ENCODE peak calls at places on chromosomes 4 and X, in six cellular contexts. G is right lobe of liver; U is activated B cell treated with CpG ODN at 0.5 μM for 24 hours; C is activated gamma-delta T cell treated with Interleukin-2 at 50 U/mL for 16 hours; R is stimulated activated CD4-positive, alpha-beta T cell treated with anti-CD3 and anti-CD28 coated beads, Interleukin-1b, Interleukin-23, amount 100 ng/mL, for 24 hours; Q is anterior cingulate cortex. I is an unnamed sample.
A peak's percentile ranks its signal among the peaks of the same experiment; 100 is the strongest.

GRCh38 chr4:148431401-148431800 is 10.8 kb downstream of the NR3C2 start:
- DNase-seq in G (no peak), U (no peak), C (no peak), R (no peak), Q (no peak), I (no peak)

GRCh38 chrX:9188117-9188516 is 154.2 kb upstream of the FAM9B start:
- DNase-seq in G (no peak), U (no peak), C (no peak), R (no peak), Q (no peak), I (no peak)

GRCh38 chr4:186297013-186297645 is 31.1 kb downstream of the F11 start:
- DNase-seq in G (no peak), U (no peak), C (no peak), R (no peak), Q (no peak), I (no peak)

GRCh38 chr4:108006361-108006760 is 16.7 kb downstream of the HADH start:
- DNase-seq in G (no peak), U (no peak), C (no peak), R (no peak), Q (no peak), I (no peak)

GRCh38 chr4:41512604-41513003 is 25.4 kb upstream of the LIMCH1 start:
- DNase-seq in G (no peak), U (no peak), C (no peak), R (no peak), Q (no peak), I (no peak)

GRCh38 chrX:9461087-9461486 is 3.8 kb upstream of the TBL1X start:
- DNase-seq in G (no peak), U (no peak), C (no peak), R (no peak), Q (no peak), I (no peak)

GRCh38 chrX:119981286-119982070 is 37.9 kb upstream of the NKAP start:
- DNase-seq in G (no peak), U (no peak), C (no peak), R (no peak), Q (no peak), I (no peak)

GRCh38 chrX:132277953-132278614 is 58.8 kb upstream of the RAP2C start:
- DNase-seq in G (peak; percentile 61), U (no peak), C (no peak), R (no peak), Q (no peak), I (no peak)

GRCh38 chr4:54226399-54227260 is 2.5 kb upstream of the PDGFRA start:
- DNase-seq in G (peak; percentile 27), U (no peak), C (no peak), R (no peak), Q (no peak), I (peak; percentile 85)

GRCh38 chr4:70634482-70634881 is 5.9 kb downstream of the ENAM start:
- DNase-seq in G (no peak), U (no peak), C (no peak), R (no peak), Q (no peak), I (no peak)

GRCh38 chr4:146340798-146341197 is 126.5 kb downstream of the REELD1 start:
- DNase-seq in G (no peak), U (no peak), C (no peak), R (no peak), Q (no peak), I (no peak)

GRCh38 chr4:174157106-174157607 is 126.3 kb downstream of the FBXO8 start:
- DNase-seq in G (no peak), U (no peak), C (no peak), R (no peak), Q (no peak), I (no peak)

GRCh38 chr4:6932918-6933317 is 23.3 kb downstream of the TBC1D14 start:
- DNase-seq in G (no peak), U (no peak), C (no peak), R (no peak), Q (no peak), I (no peak)

GRCh38 chr4:8694651-8695151 is 102.1 kb downstream of the CPZ start:
- DNase-seq in G (peak; percentile 6), U (no peak), C (no peak), R (no peak), Q (no peak), I (no peak)

GRCh38 chr4:114034189-114034588 is 54.7 kb upstream of the ARSJ start:
- DNase-seq in G (no peak), U (no peak), C (no peak), R (no peak), Q (no peak), I (no peak)

GRCh38 chr4:6856391-6856790 is 53.2 kb upstream of the TBC1D14 start:
- DNase-seq in G (no peak), U (no peak), C (no peak), R (no peak), Q (no peak), I (no peak)

GRCh38 chrX:2449135-2449886 is 51.5 kb downstream of the DHRSX start:
- DNase-seq in G (no peak), U (no peak), C (no peak), R (no peak), Q (no peak), I (no peak)

GRCh38 chr4:78056265-78057129 is 626 bp upstream of the FRAS1 start:
- DNase-seq in G (peak; percentile 21), U (peak; percentile 29), C (no peak), R (no peak), Q (peak; percentile 8), I (peak; percentile 51)

GRCh38 chr4:118773082-118773792 is 62.7 kb downstream of the SEC24D start:
- DNase-seq in G (no peak), U (no peak), C (no peak), R (no peak), Q (no peak), I (no peak)

GRCh38 chr4:86816463-86817107 is 32.6 kb downstream of the SLC10A6 start:
- DNase-seq in G (no peak), U (no peak), C (no peak), R (no peak), Q (no peak), I (no peak)

GRCh38 chr4:3520276-3520675 is 11.9 kb downstream of the LRPAP1 start:
- DNase-seq in G (peak; percentile 4), U (no peak), C (no peak), R (no peak), Q (no peak), I (peak; percentile 21)

GRCh38 chrX:38881727-38882126 is 80.5 kb downstream of the MID1IP1 start:
- DNase-seq in G (no peak), U (no peak), C (no peak), R (no peak), Q (no peak), I (no peak)

GRCh38 chr4:139171878-139172691 is 4.9 kb downstream of the ELF2 start:
- DNase-seq in G (no peak), U (no peak), C (no peak), R (no peak), Q (no peak), I (no peak)

GRCh38 chrX:17859609-17860178 is 1.4 kb downstream of the RAI2 start:
- DNase-seq in G (peak; percentile 27), U (no peak), C (no peak), R (no peak), Q (no peak), I (no peak)

GRCh38 chrX:110284159-110284558 is 33.7 kb downstream of the AMMECR1 start:
- DNase-seq in G (no peak), U (no peak), C (no peak), R (no peak), Q (no peak), I (no peak)

GRCh38 chr4:79184461-79184860 is 141.4 kb downstream of the NAA11 start:
- DNase-seq in G (no peak), U (no peak), C (no peak), R (no peak), Q (no peak), I (no peak)